ENCODE peak calls at places on chromosomes 3 and 15, in ten cellular contexts. One of them, this sample, is unnamed.
A peak's percentile ranks its signal among the peaks of the same experiment; 100 is the strongest.

GRCh38 chr3:38590521-38590920 is 59.0 kb downstream of the SCN5A start:
- DNase-seq in activated T-cell treated with anti-CD3 and anti-CD28 coated beads for 24 hours: no peak
- DNase-seq in mesendoderm: no peak
- DNase-seq in NCI-H2171 treated with DMSO at 0.1 percent for 48 hours: no peak
- DNase-seq in NCI-H1694 treated with DMSO at 0.1 percent for 48 hours: no peak
- DNase-seq in BE2C: no peak
- DNase-seq in WTC11: no peak
- DNase-seq in suprapubic skin: no peak
- DNase-seq in neuronal stem cell: no peak
- DNase-seq in NCI-H1436: no peak
- DNase-seq in this sample: no peak

GRCh38 chr3:48130321-48130881 is 57.8 kb downstream of the CDC25A start:
- DNase-seq in neuronal stem cell: no peak
- DNase-seq in WTC11: no peak
- DNase-seq in activated T-cell treated with anti-CD3 and anti-CD28 coated beads for 24 hours: no peak
- DNase-seq in mesendoderm: peak; percentile 46
- DNase-seq in BE2C: peak; percentile 7
- DNase-seq in NCI-H1436: no peak
- DNase-seq in suprapubic skin: peak; percentile 81
- DNase-seq in NCI-H2171 treated with DMSO at 0.1 percent for 48 hours: no peak
- DNase-seq in NCI-H1694 treated with DMSO at 0.1 percent for 48 hours: no peak
- DNase-seq in this sample: no peak

GRCh38 chr3:140705954-140706353 is 28.1 kb downstream of the TRIM42 start:
- DNase-seq in WTC11: no peak
- DNase-seq in BE2C: no peak
- DNase-seq in NCI-H1694 treated with DMSO at 0.1 percent for 48 hours: no peak
- DNase-seq in NCI-H2171 treated with DMSO at 0.1 percent for 48 hours: no peak
- DNase-seq in NCI-H1436: no peak
- DNase-seq in suprapubic skin: no peak
- DNase-seq in neuronal stem cell: no peak
- DNase-seq in activated T-cell treated with anti-CD3 and anti-CD28 coated beads for 24 hours: no peak
- DNase-seq in mesendoderm: no peak
- DNase-seq in this sample: no peak

GRCh38 chr15:96207377-96208006 is 123.0 kb upstream of the NR2F2 start:
- DNase-seq in NCI-H1694 treated with DMSO at 0.1 percent for 48 hours: no peak
- DNase-seq in mesendoderm: no peak
- DNase-seq in suprapubic skin: no peak
- DNase-seq in BE2C: no peak
- DNase-seq in neuronal stem cell: no peak
- DNase-seq in activated T-cell treated with anti-CD3 and anti-CD28 coated beads for 24 hours: no peak
- DNase-seq in WTC11: no peak
- DNase-seq in NCI-H2171 treated with DMSO at 0.1 percent for 48 hours: no peak
- DNase-seq in NCI-H1436: no peak
- DNase-seq in this sample: no peak

GRCh38 chr15:70202756-70203155 is 105.0 kb upstream of the TLE3 start:
- DNase-seq in NCI-H1694 treated with DMSO at 0.1 percent for 48 hours: no peak
- DNase-seq in NCI-H1436: no peak
- DNase-seq in activated T-cell treated with anti-CD3 and anti-CD28 coated beads for 24 hours: no peak
- DNase-seq in neuronal stem cell: no peak
- DNase-seq in NCI-H2171 treated with DMSO at 0.1 percent for 48 hours: no peak
- DNase-seq in BE2C: no peak
- DNase-seq in suprapubic skin: no peak
- DNase-seq in mesendoderm: no peak
- DNase-seq in WTC11: no peak
- DNase-seq in this sample: no peak

GRCh38 chr3:70061111-70061510 is 61.6 kb downstream of the SAMMSON start:
- DNase-seq in NCI-H2171 treated with DMSO at 0.1 percent for 48 hours: no peak
- DNase-seq in NCI-H1694 treated with DMSO at 0.1 percent for 48 hours: no peak
- DNase-seq in neuronal stem cell: no peak
- DNase-seq in BE2C: no peak
- DNase-seq in activated T-cell treated with anti-CD3 and anti-CD28 coated beads for 24 hours: no peak
- DNase-seq in suprapubic skin: no peak
- DNase-seq in NCI-H1436: no peak
- DNase-seq in WTC11: no peak
- DNase-seq in mesendoderm: no peak
- DNase-seq in this sample: no peak

GRCh38 chr3:125107861-125108567 is 52.2 kb upstream of the HEG1 start:
- DNase-seq in neuronal stem cell: no peak
- DNase-seq in suprapubic skin: no peak
- DNase-seq in BE2C: no peak
- DNase-seq in activated T-cell treated with anti-CD3 and anti-CD28 coated beads for 24 hours: no peak
- DNase-seq in NCI-H2171 treated with DMSO at 0.1 percent for 48 hours: no peak
- DNase-seq in WTC11: no peak
- DNase-seq in NCI-H1436: no peak
- DNase-seq in NCI-H1694 treated with DMSO at 0.1 percent for 48 hours: no peak
- DNase-seq in mesendoderm: no peak
- DNase-seq in this sample: no peak

GRCh38 chr15:26970712-26971210 is at the start of gene GABRG3:
- DNase-seq in NCI-H1436: no peak
- DNase-seq in WTC11: peak; percentile 72
- DNase-seq in suprapubic skin: no peak
- DNase-seq in activated T-cell treated with anti-CD3 and anti-CD28 coated beads for 24 hours: no peak
- DNase-seq in NCI-H2171 treated with DMSO at 0.1 percent for 48 hours: no peak
- DNase-seq in mesendoderm: peak; percentile 62
- DNase-seq in NCI-H1694 treated with DMSO at 0.1 percent for 48 hours: no peak
- DNase-seq in BE2C: peak; percentile 52
- DNase-seq in neuronal stem cell: peak; percentile 71
- DNase-seq in this sample: no peak

GRCh38 chr15:50219820-50220219 is 37.8 kb downstream of the SLC27A2 start:
- DNase-seq in neuronal stem cell: no peak
- DNase-seq in BE2C: no peak
- DNase-seq in NCI-H1436: no peak
- DNase-seq in suprapubic skin: no peak
- DNase-seq in activated T-cell treated with anti-CD3 and anti-CD28 coated beads for 24 hours: no peak
- DNase-seq in WTC11: no peak
- DNase-seq in NCI-H2171 treated with DMSO at 0.1 percent for 48 hours: no peak
- DNase-seq in NCI-H1694 treated with DMSO at 0.1 percent for 48 hours: no peak
- DNase-seq in mesendoderm: no peak
- DNase-seq in this sample: no peak

GRCh38 chr3:65751123-65751700 is 287.5 kb downstream of the MAGI1 start:
- DNase-seq in NCI-H2171 treated with DMSO at 0.1 percent for 48 hours: peak; percentile 1
- DNase-seq in WTC11: peak; percentile 77
- DNase-seq in neuronal stem cell: peak; percentile 71
- DNase-seq in suprapubic skin: no peak
- DNase-seq in NCI-H1694 treated with DMSO at 0.1 percent for 48 hours: no peak
- DNase-seq in mesendoderm: peak; percentile 85
- DNase-seq in NCI-H1436: peak; percentile 10
- DNase-seq in BE2C: peak; percentile 72
- DNase-seq in activated T-cell treated with anti-CD3 and anti-CD28 coated beads for 24 hours: no peak
- DNase-seq in this sample: no peak

GRCh38 chr15:100842756-100843730 is 36.6 kb upstream of the ALDH1A3 start:
- DNase-seq in mesendoderm: peak; percentile 20
- DNase-seq in NCI-H1694 treated with DMSO at 0.1 percent for 48 hours: no peak
- DNase-seq in NCI-H1436: no peak
- DNase-seq in neuronal stem cell: no peak
- DNase-seq in NCI-H2171 treated with DMSO at 0.1 percent for 48 hours: no peak
- DNase-seq in WTC11: no peak
- DNase-seq in suprapubic skin: no peak
- DNase-seq in activated T-cell treated with anti-CD3 and anti-CD28 coated beads for 24 hours: no peak
- DNase-seq in BE2C: no peak
- DNase-seq in this sample: no peak

GRCh38 chr3:139491966-139492365 is 15.7 kb upstream of the RBP2 start:
- DNase-seq in NCI-H2171 treated with DMSO at 0.1 percent for 48 hours: peak; percentile 43
- DNase-seq in activated T-cell treated with anti-CD3 and anti-CD28 coated beads for 24 hours: no peak
- DNase-seq in mesendoderm: peak; percentile 75
- DNase-seq in NCI-H1694 treated with DMSO at 0.1 percent for 48 hours: peak; percentile 33
- DNase-seq in BE2C: peak; percentile 54
- DNase-seq in NCI-H1436: peak; percentile 11
- DNase-seq in WTC11: peak; percentile 29
- DNase-seq in suprapubic skin: no peak
- DNase-seq in neuronal stem cell: no peak
- DNase-seq in this sample: no peak

GRCh38 chr15:90402230-90402629 is 14.2 kb downstream of the IQGAP1 start:
- DNase-seq in mesendoderm: no peak
- DNase-seq in NCI-H2171 treated with DMSO at 0.1 percent for 48 hours: peak; percentile 81
- DNase-seq in BE2C: no peak
- DNase-seq in suprapubic skin: no peak
- DNase-seq in NCI-H1436: no peak
- DNase-seq in NCI-H1694 treated with DMSO at 0.1 percent for 48 hours: peak; percentile 52
- DNase-seq in WTC11: no peak
- DNase-seq in activated T-cell treated with anti-CD3 and anti-CD28 coated beads for 24 hours: no peak
- DNase-seq in neuronal stem cell: no peak
- DNase-seq in this sample: no peak

GRCh38 chr15:34886134-34886533 is 83.4 kb downstream of the AQR start:
- DNase-seq in NCI-H1694 treated with DMSO at 0.1 percent for 48 hours: no peak
- DNase-seq in BE2C: no peak
- DNase-seq in NCI-H2171 treated with DMSO at 0.1 percent for 48 hours: no peak
- DNase-seq in activated T-cell treated with anti-CD3 and anti-CD28 coated beads for 24 hours: no peak
- DNase-seq in WTC11: no peak
- DNase-seq in NCI-H1436: no peak
- DNase-seq in neuronal stem cell: no peak
- DNase-seq in suprapubic skin: no peak
- DNase-seq in mesendoderm: no peak
- DNase-seq in this sample: no peak

GRCh38 chr3:26236511-26236910 is 386.1 kb upstream of the LRRC3B start:
- DNase-seq in activated T-cell treated with anti-CD3 and anti-CD28 coated beads for 24 hours: no peak
- DNase-seq in BE2C: no peak
- DNase-seq in neuronal stem cell: no peak
- DNase-seq in mesendoderm: no peak
- DNase-seq in NCI-H1694 treated with DMSO at 0.1 percent for 48 hours: no peak
- DNase-seq in suprapubic skin: no peak
- DNase-seq in NCI-H2171 treated with DMSO at 0.1 percent for 48 hours: no peak
- DNase-seq in WTC11: no peak
- DNase-seq in NCI-H1436: no peak
- DNase-seq in this sample: no peak

GRCh38 chr3:140007946-140008692 is 73.1 kb downstream of the CLSTN2 start:
- DNase-seq in BE2C: peak; percentile 45
- DNase-seq in NCI-H1436: peak; percentile 21
- DNase-seq in suprapubic skin: no peak
- DNase-seq in neuronal stem cell: no peak
- DNase-seq in activated T-cell treated with anti-CD3 and anti-CD28 coated beads for 24 hours: no peak
- DNase-seq in NCI-H1694 treated with DMSO at 0.1 percent for 48 hours: peak; percentile 50
- DNase-seq in WTC11: no peak
- DNase-seq in mesendoderm: no peak
- DNase-seq in NCI-H2171 treated with DMSO at 0.1 percent for 48 hours: peak; percentile 87
- DNase-seq in this sample: no peak

GRCh38 chr15:99096894-99097426 is 7.9 kb upstream of the SYNM start:
- DNase-seq in neuronal stem cell: no peak
- DNase-seq in suprapubic skin: no peak
- DNase-seq in NCI-H1436: no peak
- DNase-seq in NCI-H1694 treated with DMSO at 0.1 percent for 48 hours: no peak
- DNase-seq in mesendoderm: no peak
- DNase-seq in BE2C: no peak
- DNase-seq in NCI-H2171 treated with DMSO at 0.1 percent for 48 hours: no peak
- DNase-seq in activated T-cell treated with anti-CD3 and anti-CD28 coated beads for 24 hours: no peak
- DNase-seq in WTC11: no peak
- DNase-seq in this sample: no peak

GRCh38 chr3:38651153-38651789 is 1.8 kb upstream of the SCN5A start:
- DNase-seq in NCI-H1436: no peak
- DNase-seq in NCI-H1694 treated with DMSO at 0.1 percent for 48 hours: peak; percentile 6
- DNase-seq in suprapubic skin: no peak
- DNase-seq in activated T-cell treated with anti-CD3 and anti-CD28 coated beads for 24 hours: peak; percentile 63
- DNase-seq in WTC11: peak; percentile 83
- DNase-seq in BE2C: peak; percentile 60
- DNase-seq in mesendoderm: peak; percentile 83
- DNase-seq in neuronal stem cell: peak; percentile 75
- DNase-seq in NCI-H2171 treated with DMSO at 0.1 percent for 48 hours: peak; percentile 61
- DNase-seq in this sample: peak; percentile 41

GRCh38 chr3:128113817-128114794 is 9.5 kb downstream of the RUVBL1 start:
- DNase-seq in suprapubic skin: no peak
- DNase-seq in activated T-cell treated with anti-CD3 and anti-CD28 coated beads for 24 hours: no peak
- DNase-seq in WTC11: no peak
- DNase-seq in NCI-H1436: no peak
- DNase-seq in NCI-H2171 treated with DMSO at 0.1 percent for 48 hours: no peak
- DNase-seq in neuronal stem cell: no peak
- DNase-seq in NCI-H1694 treated with DMSO at 0.1 percent for 48 hours: no peak
- DNase-seq in mesendoderm: no peak
- DNase-seq in BE2C: no peak
- DNase-seq in this sample: no peak

GRCh38 chr15:72760590-72761260 is 22.8 kb downstream of the ADPGK start:
- DNase-seq in activated T-cell treated with anti-CD3 and anti-CD28 coated beads for 24 hours: no peak
- DNase-seq in NCI-H1436: no peak
- DNase-seq in suprapubic skin: no peak
- DNase-seq in NCI-H2171 treated with DMSO at 0.1 percent for 48 hours: no peak
- DNase-seq in neuronal stem cell: no peak
- DNase-seq in NCI-H1694 treated with DMSO at 0.1 percent for 48 hours: no peak
- DNase-seq in BE2C: no peak
- DNase-seq in mesendoderm: no peak
- DNase-seq in WTC11: no peak
- DNase-seq in this sample: no peak

GRCh38 chr3:139448104-139448503 is 28.2 kb downstream of the RBP2 start:
- DNase-seq in activated T-cell treated with anti-CD3 and anti-CD28 coated beads for 24 hours: no peak
- DNase-seq in NCI-H1694 treated with DMSO at 0.1 percent for 48 hours: peak; percentile 3
- DNase-seq in NCI-H1436: peak; percentile 72
- DNase-seq in WTC11: no peak
- DNase-seq in neuronal stem cell: no peak
- DNase-seq in NCI-H2171 treated with DMSO at 0.1 percent for 48 hours: peak; percentile 8
- DNase-seq in suprapubic skin: no peak
- DNase-seq in mesendoderm: no peak
- DNase-seq in BE2C: no peak
- DNase-seq in this sample: no peak